ENCODE peak calls at places on chromosomes 1 and 21, in six cellular contexts. U, S, D, P, Q and V are unnamed samples.
A peak's percentile ranks its signal among the peaks of the same experiment; 100 is the strongest.

GRCh38 chr21:42102063-42102462 is 30.9 kb downstream of the UMODL1 start:
- DNase-seq in U (no peak), S (no peak), D (no peak), P (no peak), Q (no peak), V (no peak)

GRCh38 chr1:81174811-81175476 is 625.8 kb upstream of the ADGRL2 start:
- DNase-seq in U (no peak), S (no peak), D (peak; percentile 98), P (no peak), Q (peak; percentile 86), V (peak; percentile 45)

GRCh38 chr1:31413405-31414005 is 492 bp downstream of the SERINC2 start:
- DNase-seq in U (peak; percentile 43), S (no peak), D (peak; percentile 38), P (peak; percentile 74), Q (no peak), V (peak; percentile 59)

GRCh38 chr1:41021526-41022308 is at the start of gene SLFNL1:
- DNase-seq in U (no peak), S (peak; percentile 74), D (no peak), P (peak; percentile 70), Q (peak; percentile 37), V (peak; percentile 53)

GRCh38 chr1:100866041-100866900 is 28.4 kb downstream of the EXTL2 start:
- DNase-seq in U (peak; percentile 9), S (no peak), D (no peak), P (no peak), Q (peak; percentile 70), V (peak; percentile 47)

GRCh38 chr1:87024936-87025537 is 110.6 kb downstream of the HS2ST1 start:
- DNase-seq in U (no peak), S (peak; percentile 32), D (no peak), P (no peak), Q (peak; percentile 22), V (peak; percentile 46)

GRCh38 chr1:64679177-64679576 is 65.7 kb upstream of the RAVER2 start:
- DNase-seq in U (no peak), S (no peak), D (no peak), P (no peak), Q (no peak), V (no peak)

GRCh38 chr1:60065199-60065598 is 8.4 kb downstream of the C1orf87 start:
- DNase-seq in U (no peak), S (no peak), D (no peak), P (no peak), Q (no peak), V (no peak)

GRCh38 chr1:41452704-41453350 is 31.7 kb downstream of the EDN2 start:
- DNase-seq in U (no peak), S (no peak), D (no peak), P (no peak), Q (no peak), V (no peak)

GRCh38 chr1:247833601-247834000 is 8.1 kb downstream of the OR11L1 start:
- DNase-seq in U (no peak), S (no peak), D (no peak), P (no peak), Q (no peak), V (no peak)

GRCh38 chr1:247824023-247824422 is at the start of gene OR14A16:
- DNase-seq in U (no peak), S (no peak), D (no peak), P (no peak), Q (no peak), V (no peak)

GRCh38 chr1:247825362-247825761 is 1.4 kb upstream of the OR14A16 start:
- DNase-seq in U (no peak), S (no peak), D (no peak), P (no peak), Q (no peak), V (no peak)

GRCh38 chr1:247829651-247830050 is 5.7 kb upstream of the OR14A16 start:
- DNase-seq in U (no peak), S (no peak), D (no peak), P (no peak), Q (no peak), V (no peak)
- H3K27ac ChIP-seq in U (no peak overlapping the region), S (no peak overlapping the region), D (no peak overlapping the region), P (no peak overlapping the region), Q (no peak overlapping the region), V (no peak overlapping the region)

DNA sequence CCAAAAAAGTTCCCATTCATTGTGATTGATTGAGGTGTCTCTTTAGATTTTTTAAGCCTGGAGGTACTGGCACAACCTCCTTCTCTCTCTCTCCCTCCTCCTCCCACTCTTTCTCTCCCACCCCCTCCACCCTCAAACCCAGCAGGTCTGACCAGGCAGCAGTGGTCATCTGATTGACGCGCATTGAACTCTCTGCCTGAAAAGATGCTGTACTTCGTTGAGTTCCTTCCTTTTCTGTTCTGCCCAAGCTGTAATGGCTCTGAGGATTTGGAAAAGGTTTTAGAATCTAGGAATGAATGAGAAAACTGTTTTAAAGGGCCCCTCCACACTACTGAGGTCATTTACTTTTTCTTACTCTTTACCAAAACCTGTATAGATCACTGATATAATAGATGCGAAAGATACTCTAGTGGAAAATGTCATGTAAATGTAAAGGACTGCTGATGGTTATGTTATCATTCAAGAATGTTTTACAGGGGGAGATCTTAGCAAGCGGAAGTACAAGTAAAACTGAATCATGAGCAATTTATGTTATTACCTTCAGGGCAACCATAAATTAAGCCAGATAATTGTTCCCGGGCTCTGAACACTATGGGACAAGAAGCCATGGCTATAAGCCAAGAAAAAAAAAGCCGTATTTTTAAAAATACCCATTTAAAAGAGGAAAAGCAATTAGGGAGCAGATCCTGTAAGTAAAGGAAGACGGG is 25.2 kb upstream of the DYRK1A start:
- DNase-seq in U (no peak), S (no peak), D (no peak), P (no peak), Q (peak; percentile 10), V (peak; percentile 41)
- H2AFZ ChIP-seq in U (no peak overlapping the region), S (no peak overlapping the region), D (no peak overlapping the region), P (peak overlapping the region; percentile 1), Q (peak overlapping the region; percentile 61), V (no peak overlapping the region)

GRCh38 chr1:37752213-37752582 is 12.7 kb downstream of the EPHA10 start:
- DNase-seq in U (no peak), S (no peak), D (no peak), P (peak; percentile 48), Q (no peak), V (no peak)
- H3K23ac ChIP-seq in U (peak overlapping the region; percentile 73), S (no peak overlapping the region), D (no peak overlapping the region), P (no peak overlapping the region), Q (no peak overlapping the region), V (no peak overlapping the region)

GRCh38 chr1:107494061-107494460 is 353.2 kb downstream of the NTNG1 start:
- DNase-seq in U (no peak), S (no peak), D (no peak), P (no peak), Q (no peak), V (no peak)

GRCh38 chr1:107501081-107501605 is 360.3 kb downstream of the NTNG1 start:
- DNase-seq in U (no peak), S (no peak), D (no peak), P (no peak), Q (no peak), V (no peak)

GRCh38 chr1:107496002-107496401 is 355.2 kb downstream of the NTNG1 start:
- DNase-seq in U (no peak), S (no peak), D (no peak), P (no peak), Q (no peak), V (no peak)

GRCh38 chr1:107499139-107499744 is 358.4 kb downstream of the NTNG1 start:
- DNase-seq in U (no peak), S (no peak), D (no peak), P (no peak), Q (no peak), V (no peak)
- H3K27ac ChIP-seq in U (no peak overlapping the region), S (no peak overlapping the region), D (no peak overlapping the region), P (no peak overlapping the region), Q (no peak overlapping the region), V (no peak overlapping the region)

GRCh38 chr1:160459056-160459455 is 58.7 kb downstream of the VANGL2 start:
- DNase-seq in U (no peak), S (no peak), D (peak; percentile 50), P (no peak), Q (no peak), V (no peak)
- H2AFZ ChIP-seq in U (no peak overlapping the region), S (no peak overlapping the region), D (no peak overlapping the region), P (no peak overlapping the region), Q (no peak overlapping the region), V (no peak overlapping the region)

GRCh38 chr1:115642168-115643072 is 650 bp downstream of the VANGL1 start:
- DNase-seq in U (peak; percentile 20), S (peak; percentile 44), D (peak; percentile 44), P (peak; percentile 69), Q (peak; percentile 20), V (peak; percentile 56)
- H3K23ac ChIP-seq in U (peak overlapping the region; percentile 80), S (no peak overlapping the region), D (no peak overlapping the region), P (no peak overlapping the region), Q (no peak overlapping the region), V (peak overlapping the region; percentile 77)

DNA sequence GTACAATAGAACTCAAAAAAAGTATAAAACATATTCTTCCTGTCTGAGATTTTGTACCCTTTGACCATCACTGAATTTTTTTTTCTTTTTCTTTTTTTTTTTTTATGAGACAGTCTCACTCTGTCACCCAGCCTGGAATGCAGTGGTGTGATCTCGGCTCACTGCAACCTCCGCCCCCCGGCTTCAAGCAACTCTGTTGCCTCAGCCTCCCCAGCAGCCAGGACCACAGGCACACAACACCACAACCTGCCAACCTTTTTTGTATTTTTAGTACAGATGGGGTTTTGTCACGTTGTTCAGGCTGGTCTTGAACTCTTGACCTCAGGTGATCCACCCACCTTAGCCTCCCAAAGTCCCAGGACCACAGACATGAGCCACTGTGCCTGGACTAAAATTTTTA is 10.4 kb downstream of the SDCCAG8 start:
- DNase-seq in U (no peak), S (no peak), D (no peak), P (no peak), Q (no peak), V (no peak)
- H3K27ac ChIP-seq in U (no peak overlapping the region), S (no peak overlapping the region), D (no peak overlapping the region), P (no peak overlapping the region), Q (peak overlapping the region; percentile 56), V (peak overlapping the region; percentile 53)

DNA sequence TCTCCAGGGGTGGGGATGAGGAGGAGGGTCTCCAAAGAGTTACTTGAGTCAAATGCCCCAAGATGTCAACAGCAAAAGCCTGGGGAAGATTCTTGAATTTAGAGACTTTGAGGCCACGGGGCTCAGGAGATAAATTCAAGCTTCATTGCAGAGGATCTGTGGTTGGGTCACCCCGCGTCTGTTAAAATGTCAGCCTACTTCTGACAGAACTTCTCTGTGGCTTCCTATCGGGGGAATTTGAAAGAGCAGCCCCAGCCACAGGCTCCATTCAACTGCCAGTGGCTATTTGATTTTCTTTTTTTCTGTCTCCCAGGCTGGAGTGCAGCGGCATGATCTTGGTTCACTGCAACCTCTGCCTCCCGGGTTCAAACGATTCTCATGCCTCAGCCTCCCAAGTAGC is 62.5 kb upstream of the EFHD2 start:
- DNase-seq in U (no peak), S (no peak), D (no peak), P (no peak), Q (no peak), V (no peak)
- H2AFZ ChIP-seq in U (no peak overlapping the region), S (no peak overlapping the region), D (no peak overlapping the region), P (no peak overlapping the region), Q (no peak overlapping the region), V (no peak overlapping the region)

DNA sequence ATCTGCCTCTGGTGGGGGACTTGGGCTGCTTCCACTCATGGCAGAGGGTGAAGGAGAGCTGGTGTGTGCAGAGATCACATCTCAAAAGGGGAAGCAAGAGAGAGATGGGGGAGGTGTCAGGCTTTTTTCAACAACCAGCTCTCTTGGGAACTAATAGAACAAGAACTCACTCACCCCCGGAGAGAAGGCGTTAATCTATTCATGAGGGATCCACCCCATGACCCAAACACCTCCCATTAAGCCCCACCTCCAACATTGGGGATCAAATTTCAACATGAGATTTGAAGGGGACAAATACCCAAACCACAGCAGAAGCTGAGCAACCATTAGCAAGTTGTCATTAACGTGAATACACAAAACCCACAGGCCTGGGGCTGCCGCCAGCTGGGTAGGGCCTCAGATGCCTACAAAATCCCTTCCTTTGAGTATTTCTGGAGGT is 12.0 kb upstream of the VWA5B1 start:
- DNase-seq in U (peak; percentile 36), S (peak; percentile 66), D (no peak), P (peak; percentile 49), Q (no peak), V (no peak)
- H3K23ac ChIP-seq in U (no peak overlapping the region), S (no peak overlapping the region), D (no peak overlapping the region), P (no peak overlapping the region), Q (no peak overlapping the region), V (no peak overlapping the region)